ENCODE peak calls at places on chromosomes 2 and 18, in ten cellular contexts. J, G, I, A, Q, S, D, Y, L and V are unnamed samples. For H3K4me1, the result is how much of the 10 kb centered on the place peaks cover.

GRCh38 chr2:38702413-38702812 is 36.5 kb downstream of the GALM start:
- DNase-seq in Y (no peak), I (no peak), D (peak), J (no peak), L (no peak), G (no peak), S (no peak), Q (no peak), A (peak), V (no peak)

GRCh38 chr2:96815326-96816126 is 542 bp upstream of the CNNM3 start:
- DNase-seq in D (peak), Y (no peak), J (peak), G (no peak), I (peak), S (no peak), L (peak), Q (no peak), A (peak), V (peak)

GRCh38 chr18:36672437-36673344 is 156.1 kb downstream of the TPGS2 start:
- DNase-seq in S (no peak), D (peak), Q (no peak), Y (no peak), J (peak), G (no peak), I (no peak), L (no peak), A (peak), V (peak)

GRCh38 chr18:3994061-3994687 is 460.9 kb downstream of the DLGAP1 start:
- DNase-seq in Q (no peak), I (no peak), S (no peak), J (no peak), D (no peak), A (no peak), Y (no peak), G (no peak), L (no peak), V (no peak)

GRCh38 chr2:166784296-166784946 is 103.9 kb upstream of the XIRP2 start:
- DNase-seq in J (no peak), G (no peak), L (no peak), A (no peak), I (no peak), D (no peak), Q (no peak), Y (no peak), S (no peak), V (no peak)

GRCh38 chr2:67650292-67651133 is 253.4 kb downstream of the ETAA1 start:
- DNase-seq in Y (peak), A (peak), Q (peak), L (peak), D (peak), I (peak), S (no peak), G (peak), J (peak), V (peak)

GRCh38 chr18:62523631-62524442 is 1.0 kb downstream of the ZCCHC2 start:
- DNase-seq in Y (peak), A (peak), I (peak), Q (peak), D (peak), L (peak), J (peak), G (peak), S (peak), V (peak)

GRCh38 chr2:232900811-232901701 is 31.0 kb downstream of the SNORC start:
- DNase-seq in L (no peak), A (no peak), D (no peak), S (no peak), Y (no peak), G (no peak), I (no peak), Q (no peak), J (no peak), V (no peak)

GRCh38 chr2:55919574-55919973 is 4.0 kb downstream of the EFEMP1 start:
- DNase-seq in Q (no peak), S (no peak), D (no peak), Y (no peak), J (no peak), A (no peak), I (no peak), G (no peak), L (no peak), V (no peak)

GRCh38 chr2:29878898-29879297 is 42.5 kb downstream of the ALK start:
- DNase-seq in I (no peak), Q (no peak), G (no peak), J (no peak), A (no peak), S (no peak), Y (no peak), L (no peak), D (peak), V (peak)

GRCh38 chr2:72719416-72719815 is 106.4 kb downstream of the EXOC6B start:
- DNase-seq in S (no peak), L (no peak), Y (no peak), I (no peak), G (no peak), J (no peak), A (peak), Q (no peak), D (no peak), V (no peak)

GRCh38 chr2:12686708-12687107 is 30.0 kb upstream of the TRIB2 start:
- DNase-seq in Y (no peak), Q (no peak), L (no peak), I (no peak), D (no peak), J (no peak), S (no peak), G (no peak), A (no peak), V (no peak)

DNA sequence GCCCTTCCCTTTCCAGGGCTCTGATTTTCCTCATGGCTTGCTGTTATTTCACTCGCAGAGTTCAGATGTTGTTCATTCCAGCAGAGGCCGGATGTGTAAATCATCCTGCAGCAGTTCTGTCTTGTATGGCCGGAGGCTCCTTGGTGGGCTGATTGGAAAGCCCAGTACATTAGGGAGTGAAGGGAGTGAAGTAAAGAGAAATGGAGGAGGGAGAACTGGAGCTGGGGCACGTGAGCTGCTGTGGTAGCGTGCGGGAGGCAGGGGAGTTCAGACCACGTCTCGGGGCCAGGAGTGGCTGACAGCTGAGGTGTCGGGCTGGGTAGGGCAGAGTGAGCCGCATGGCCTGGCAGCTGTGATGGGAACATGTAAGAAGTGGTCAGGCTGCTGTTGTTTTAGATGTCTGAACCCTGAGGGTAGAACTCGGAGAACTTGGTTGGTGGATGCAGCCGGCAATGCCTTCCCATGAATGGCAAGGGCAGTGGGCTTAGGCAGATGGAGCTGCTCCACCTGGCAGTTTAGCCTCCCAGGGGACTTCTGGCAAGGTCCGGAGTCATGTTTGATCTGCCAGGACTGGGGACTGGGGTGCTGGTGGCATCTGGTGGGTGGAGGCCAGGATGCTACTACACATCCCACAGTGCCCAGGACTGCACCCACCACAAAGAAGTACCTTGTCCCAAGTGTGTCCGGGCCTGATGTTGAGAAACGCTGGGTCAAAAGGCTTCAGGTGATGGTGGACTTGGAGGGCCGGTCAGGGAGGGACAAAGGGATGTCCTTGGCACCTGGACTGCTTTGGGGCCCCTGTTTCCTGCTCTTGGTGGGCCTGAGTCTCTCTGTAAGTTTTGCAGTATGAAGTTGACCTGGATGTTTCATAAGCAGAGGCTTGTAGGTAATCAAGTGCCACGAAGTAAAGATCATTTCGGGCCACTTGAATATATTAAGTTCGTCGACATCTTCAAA is 29.1 kb downstream of the ASAP2 start:
- DNase-seq in Y (no peak), G (no peak), D (no peak), Q (peak), A (peak), I (no peak), J (no peak), L (no peak), S (no peak), V (no peak)
- H3K4me1 ChIP-seq in Y (under half), G (half or more), D (half or more), Q (under half), A (half or more), I (under half), J (under half), L (half or more), S (under half), V (under half)

GRCh38 chr2:10494351-10495066 is 46.4 kb upstream of the ODC1 start:
- DNase-seq in D (no peak), I (no peak), S (no peak), J (no peak), A (no peak), Y (no peak), L (no peak), Q (no peak), G (no peak), V (peak)

GRCh38 chr2:10493075-10493635 is 45.0 kb upstream of the ODC1 start:
- DNase-seq in J (no peak), I (no peak), A (no peak), D (no peak), Q (no peak), G (no peak), S (no peak), L (no peak), Y (no peak), V (no peak)

GRCh38 chr2:10495311-10495987 is 47.3 kb upstream of the ODC1 start:
- DNase-seq in G (no peak), J (no peak), Y (no peak), D (no peak), Q (no peak), L (no peak), A (no peak), S (no peak), I (no peak), V (no peak)

GRCh38 chr2:10495988-10496313 is 47.8 kb upstream of the ODC1 start:
- DNase-seq in D (no peak), S (no peak), I (no peak), L (no peak), G (no peak), A (no peak), J (no peak), Q (no peak), Y (no peak), V (peak)

GRCh38 chr2:10493636-10494281 is 45.6 kb upstream of the ODC1 start:
- DNase-seq in A (peak), G (no peak), L (no peak), Q (no peak), Y (no peak), J (no peak), D (peak), I (no peak), S (peak), V (peak)
- TF ChIP-seq POLR2A in A (no peak), G (no peak), L (no peak), Q (no peak), Y (no peak), J (no peak), D (no peak), I (no peak), S (no peak), V (no peak)

DNA sequence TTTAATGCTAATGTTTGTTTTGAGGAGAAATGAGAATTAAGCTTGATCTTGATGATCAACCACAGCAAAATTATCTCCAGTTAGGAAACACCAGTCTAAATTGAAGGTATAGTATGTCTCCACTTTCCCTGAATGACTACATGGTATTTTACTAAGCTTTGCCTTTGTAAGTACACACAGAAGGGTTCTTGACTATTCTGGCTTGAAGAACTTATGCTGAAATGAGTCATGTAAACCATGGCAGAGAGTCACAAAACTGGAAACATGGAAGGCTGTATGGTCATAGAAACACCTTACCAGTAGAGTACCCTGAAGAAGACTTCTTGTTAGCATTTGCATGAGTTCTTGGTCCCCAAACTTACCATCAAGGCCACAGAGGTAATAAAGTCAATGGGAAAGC is 250.5 kb downstream of the SLC8A1 start:
- DNase-seq in L (no peak), I (no peak), A (peak), D (no peak), Y (no peak), Q (no peak), S (no peak), J (no peak), G (no peak), V (no peak)
- H3K4me1 ChIP-seq in L (under half), I (under half), A (under half), D (under half), Y (under half), Q (under half), S (under half), J (under half), G (under half), V (under half)

GRCh38 chr2:60556441-60556997 is 3.1 kb upstream of the BCL11A start:
- DNase-seq in G (no peak), S (no peak), J (no peak), Q (no peak), A (no peak), Y (no peak), D (no peak), L (no peak), I (no peak), V (no peak)

GRCh38 chr2:60558536-60558935 is 5.1 kb upstream of the BCL11A start:
- DNase-seq in Q (no peak), L (no peak), G (no peak), S (no peak), A (no peak), Y (no peak), J (no peak), D (no peak), I (no peak), V (no peak)

GRCh38 chr2:60555794-60556161 is 2.3 kb upstream of the BCL11A start:
- DNase-seq in S (no peak), L (no peak), A (no peak), J (no peak), Q (no peak), I (no peak), D (no peak), G (no peak), Y (no peak), V (no peak)

GRCh38 chr2:60555066-60555793 is 1.8 kb upstream of the BCL11A start:
- DNase-seq in J (peak), Y (peak), G (peak), I (peak), Q (peak), L (no peak), A (peak), D (peak), S (no peak), V (no peak)

DNA sequence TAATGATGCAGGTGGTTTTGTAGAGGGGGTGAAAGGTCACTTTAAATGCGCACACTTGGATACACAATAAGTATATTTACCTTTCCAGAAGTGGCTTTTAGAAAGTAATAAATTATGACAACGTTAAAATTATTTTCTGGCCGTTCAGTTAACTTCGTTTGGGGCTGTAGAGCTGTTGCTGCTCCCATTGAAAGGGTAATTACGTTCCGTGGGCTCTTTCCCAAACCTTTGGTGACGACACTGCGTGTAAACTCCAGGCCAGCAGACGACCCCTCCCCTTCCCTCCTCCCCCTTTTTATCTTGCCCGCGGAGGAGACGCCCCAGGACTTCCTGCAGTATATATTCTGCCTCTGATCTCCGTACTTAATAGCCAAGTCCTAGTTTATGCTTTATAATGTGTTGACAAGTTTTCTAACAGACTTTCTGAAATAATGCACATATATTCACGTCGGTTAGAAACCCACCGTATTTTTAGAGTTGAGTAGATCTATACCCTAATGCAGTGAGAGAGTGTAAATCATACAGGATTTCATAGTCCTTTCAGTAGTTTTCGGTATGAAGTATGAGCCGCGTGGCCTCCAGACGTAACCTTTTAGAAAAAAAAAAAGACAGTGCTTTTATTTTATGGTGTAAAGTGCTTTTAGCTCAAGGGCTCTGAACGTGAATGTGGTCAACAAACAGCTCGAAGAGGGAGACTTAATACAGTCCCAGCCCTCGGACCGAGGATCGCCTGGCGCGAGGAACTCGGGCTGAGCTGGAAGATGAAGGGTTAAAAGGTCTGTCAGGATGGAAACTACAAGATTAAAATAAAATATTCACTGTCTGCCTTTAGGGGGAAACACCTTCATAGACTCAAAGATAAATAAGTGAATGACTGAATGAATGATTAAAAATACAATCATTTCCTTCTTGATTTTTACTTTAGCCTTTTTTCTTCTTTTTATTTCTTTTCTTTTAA is 3.8 kb upstream of the BCL11A start:
- DNase-seq in D (no peak), Y (no peak), S (no peak), A (no peak), G (no peak), L (no peak), I (no peak), J (no peak), Q (no peak), V (no peak)
- TF ChIP-seq POLR2A in D (no peak), Y (no peak), S (no peak), A (no peak), G (no peak), L (no peak), I (no peak), J (no peak), Q (no peak), V (no peak)

GRCh38 chr2:43183743-43184142 is 42.7 kb downstream of the ZFP36L2 start:
- DNase-seq in Q (no peak), Y (no peak), D (no peak), L (no peak), J (no peak), G (no peak), A (no peak), I (no peak), S (no peak), V (no peak)
- H3K4me1 ChIP-seq in Q (under half), Y (half or more), D (under half), L (under half), J (under half), G (under half), A (under half), I (under half), S (under half), V (under half)

GRCh38 chr18:8629602-8630001 is 20.4 kb downstream of the RAB12 start:
- DNase-seq in I (no peak), J (no peak), S (no peak), Y (no peak), Q (no peak), G (no peak), A (no peak), D (no peak), L (no peak), V (no peak)

GRCh38 chr18:8626414-8627106 is 17.3 kb downstream of the RAB12 start:
- DNase-seq in D (no peak), L (no peak), Y (no peak), S (no peak), I (no peak), G (no peak), J (no peak), Q (no peak), A (no peak), V (no peak)

GRCh38 chr18:8627107-8627472 is 17.9 kb downstream of the RAB12 start:
- DNase-seq in Y (no peak), J (no peak), L (no peak), I (no peak), S (no peak), D (no peak), Q (no peak), A (no peak), G (no peak), V (no peak)

GRCh38 chr18:8625693-8626092 is 16.5 kb downstream of the RAB12 start:
- DNase-seq in G (no peak), S (no peak), Y (no peak), I (no peak), J (no peak), L (no peak), Q (no peak), A (no peak), D (no peak), V (no peak)

GRCh38 chr18:8627540-8627939 is 18.3 kb downstream of the RAB12 start:
- DNase-seq in J (no peak), D (no peak), G (no peak), S (no peak), A (no peak), I (no peak), Y (no peak), Q (no peak), L (no peak), V (no peak)
- TF ChIP-seq POLR2A in J (no peak), D (no peak), G (no peak), S (no peak), A (no peak), I (no peak), Y (no peak), Q (no peak), L (no peak), V (no peak)

GRCh38 chr2:54613361-54613760 is 110.1 kb upstream of the EML6 start:
- DNase-seq in S (no peak), L (no peak), G (no peak), I (no peak), Y (no peak), J (no peak), A (peak), Q (no peak), D (peak), V (no peak)

GRCh38 chr2:54613794-54614257 is 109.6 kb upstream of the EML6 start:
- DNase-seq in J (no peak), L (no peak), Y (no peak), G (no peak), D (peak), I (no peak), Q (no peak), S (no peak), A (peak), V (no peak)

GRCh38 chr2:54610700-54611099 is 112.8 kb upstream of the EML6 start:
- DNase-seq in L (no peak), Y (no peak), I (no peak), Q (no peak), J (no peak), G (no peak), S (no peak), A (peak), D (no peak), V (no peak)

GRCh38 chr2:54609647-54610046 is 113.8 kb upstream of the EML6 start:
- DNase-seq in Y (no peak), G (no peak), J (no peak), Q (no peak), D (no peak), A (no peak), L (no peak), S (no peak), I (no peak), V (no peak)

DNA sequence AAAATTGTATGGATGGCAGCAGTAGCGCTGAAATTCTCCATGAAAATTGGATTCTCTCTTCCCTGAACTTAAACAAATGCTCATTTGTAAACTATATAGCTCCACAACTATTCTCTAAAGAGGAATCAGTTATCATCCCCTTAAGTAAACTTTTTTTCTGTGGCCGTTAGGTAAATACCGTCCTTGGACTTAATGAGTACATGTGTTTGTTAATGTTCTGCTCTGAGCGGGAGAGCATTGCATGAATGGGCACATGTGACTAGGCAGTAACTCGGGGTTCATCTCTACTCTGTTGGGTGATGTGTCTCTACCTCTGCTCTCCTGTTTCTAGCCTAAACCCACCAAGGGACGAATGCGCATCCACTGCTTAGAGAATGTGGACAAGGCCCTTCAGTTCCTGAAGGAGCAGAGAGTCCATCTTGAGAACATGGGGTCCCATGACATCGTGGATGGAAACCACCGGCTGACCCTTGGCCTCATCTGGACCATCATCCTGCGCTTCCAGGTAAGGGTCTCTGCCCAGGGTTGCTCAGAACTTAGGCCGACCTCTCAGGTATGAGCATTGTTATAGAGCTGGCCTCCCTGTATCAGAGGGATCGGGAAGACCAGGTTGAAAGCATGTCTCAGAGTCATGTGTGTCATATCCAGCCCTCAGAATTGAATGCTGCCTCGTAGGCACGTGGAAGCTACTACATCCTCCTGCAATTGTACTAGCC is 111.5 kb upstream of the EML6 start:
- DNase-seq in S (no peak), I (no peak), Y (no peak), D (no peak), L (no peak), G (no peak), Q (no peak), A (no peak), J (no peak), V (no peak)
- H3K4me1 ChIP-seq in S (under half), I (under half), Y (under half), D (half or more), L (under half), G (under half), Q (under half), A (under half), J (under half), V (under half)